ENCODE peak calls at places on chromosomes 4 and X, in nine cellular contexts. R is NCI-H1092 treated with DMSO at 0.1 percent for 48 hours; O is PC-3; M is activated CD4-positive, alpha-beta T cell treated with anti-CD3 and anti-CD28 coated beads, Interleukin-2, amount 50 U/mL, for 1 hour; W is mesothelial cell of epicardium; N is NCI-H524; A is neural crest cell; F is HAP-1; Y is sigmoid colon. S is an unnamed sample.

GRCh38 chr4:972651-973424 is 531 bp downstream of the DGKQ start:
- DNase-seq in R (no peak), O (peak; percentile 13), M (peak; percentile 54), W (no peak), N (no peak), A (no peak), F (peak; percentile 46), Y (no peak), S (peak; percentile 65)

GRCh38 chrX:97787849-97788248 is 904.1 kb downstream of the RPA4 start:
- DNase-seq in R (no peak), O (no peak), M (no peak), W (no peak), N (no peak), A (no peak), F (no peak), Y (no peak), S (no peak)

GRCh38 chr4:42399393-42399792 is 2.1 kb downstream of the SHISA3 start:
- DNase-seq in R (no peak), O (peak; percentile 2), M (no peak), W (no peak), N (no peak), A (peak; percentile 2), F (peak; percentile 59), Y (no peak), S (no peak)

GRCh38 chr4:99394913-99395312 is 40.2 kb downstream of the ADH7 start:
- DNase-seq in R (no peak), O (peak; percentile 30), M (no peak), W (no peak), N (no peak), A (no peak), F (no peak), Y (no peak), S (no peak)

GRCh38 chr4:111602848-111603247 is 542.4 kb upstream of the FAM241A start:
- DNase-seq in R (no peak), O (peak; percentile 31), M (no peak), W (no peak), N (no peak), A (no peak), F (no peak), Y (no peak), S (no peak)

GRCh38 chr4:21801661-21802355 is 146.8 kb downstream of the KCNIP4 start:
- DNase-seq in R (no peak), O (peak; percentile 9), M (no peak), W (no peak), N (no peak), A (no peak), F (no peak), Y (no peak), S (no peak)

GRCh38 chr4:142777045-142777743 is 68.9 kb downstream of the INPP4B start:
- DNase-seq in R (no peak), O (no peak), M (no peak), W (no peak), N (no peak), A (no peak), F (no peak), Y (no peak), S (no peak)

GRCh38 chr4:185535818-185536729 is 767 bp upstream of the PDLIM3 start:
- DNase-seq in R (no peak), O (no peak), M (no peak), W (no peak), N (peak; percentile 13), A (no peak), F (no peak), Y (peak; percentile 88), S (no peak)

GRCh38 chr4:123616970-123617392 is 220.4 kb downstream of the SPRY1 start:
- DNase-seq in R (peak; percentile 93), O (peak; percentile 15), M (peak; percentile 40), W (no peak), N (no peak), A (peak; percentile 45), F (peak; percentile 56), Y (peak; percentile 92), S (peak; percentile 47)

GRCh38 chr4:185565696-185566095 is 30.4 kb upstream of the PDLIM3 start:
- DNase-seq in R (no peak), O (no peak), M (no peak), W (no peak), N (no peak), A (no peak), F (no peak), Y (no peak), S (no peak)

GRCh38 chr4:40984051-40984450 is 230.3 kb downstream of the APBB2 start:
- DNase-seq in R (no peak), O (no peak), M (no peak), W (no peak), N (no peak), A (no peak), F (no peak), Y (peak; percentile 78), S (no peak)

GRCh38 chr4:151158979-151159378 is 59.6 kb downstream of the RPS3A start:
- DNase-seq in R (no peak), O (no peak), M (no peak), W (no peak), N (no peak), A (no peak), F (no peak), Y (no peak), S (no peak)

GRCh38 chr4:79442422-79442821 is 34.4 kb upstream of the GK2 start:
- DNase-seq in R (no peak), O (peak; percentile 39), M (no peak), W (no peak), N (no peak), A (no peak), F (no peak), Y (no peak), S (no peak)

GRCh38 chr4:64341711-64342110 is 67.5 kb downstream of the TECRL start:
- DNase-seq in R (peak; percentile 16), O (no peak), M (no peak), W (no peak), N (peak; percentile 94), A (no peak), F (no peak), Y (no peak), S (no peak)

GRCh38 chrX:136523770-136524169 is 8.2 kb upstream of the VGLL1 start:
- DNase-seq in R (no peak), O (no peak), M (no peak), W (no peak), N (no peak), A (no peak), F (no peak), Y (no peak), S (no peak)

GRCh38 chrX:102085706-102086105 is 39.8 kb upstream of the TCEAL2 start:
- DNase-seq in R (no peak), O (no peak), M (no peak), W (no peak), N (peak; percentile 25), A (no peak), F (peak; percentile 32), Y (no peak), S (no peak)

GRCh38 chr4:130178106-130178505 is 1082.2 kb downstream of the C4orf33 start:
- DNase-seq in R (no peak), O (no peak), M (no peak), W (no peak), N (no peak), A (no peak), F (no peak), Y (no peak), S (no peak)

GRCh38 chr4:89995006-89995405 is 100.4 kb downstream of the MMRN1 start:
- DNase-seq in R (no peak), O (no peak), M (no peak), W (no peak), N (no peak), A (no peak), F (no peak), Y (no peak), S (no peak)

GRCh38 chr4:137949746-137950145 is 292.4 kb downstream of the SLC7A11 start:
- DNase-seq in R (no peak), O (no peak), M (no peak), W (no peak), N (no peak), A (no peak), F (no peak), Y (no peak), S (no peak)

GRCh38 chrX:16023790-16024734 is 99.3 kb upstream of the GRPR start:
- DNase-seq in R (no peak), O (peak; percentile 73), M (no peak), W (no peak), N (no peak), A (no peak), F (peak; percentile 14), Y (no peak), S (no peak)

GRCh38 chrX:152989292-152989658 is 4.6 kb downstream of the PNMA5 start:
- DNase-seq in R (no peak), O (no peak), M (no peak), W (no peak), N (no peak), A (no peak), F (no peak), Y (no peak), S (no peak)

GRCh38 chr4:165505991-165506779 is 127.4 kb downstream of the CPE start:
- DNase-seq in R (no peak), O (peak; percentile 61), M (no peak), W (no peak), N (no peak), A (no peak), F (no peak), Y (no peak), S (no peak)

S was measured in effector memory CD8-positive, alpha-beta T cell.